ENCODE peak calls at places on chromosomes 2 and 18, in seven cellular contexts. R is lower leg skin, A is Calu3, W is upper lobe of right lung, K is OCI-LY7, X is cardiac fibroblast, D is pancreas. B is an unnamed sample.

GRCh38 chr2:235745597-235745996 is 251.8 kb downstream of the AGAP1 start:
- DNase-seq in R (no peak), A (no peak), W (no peak), K (no peak), X (peak), D (no peak), B (no peak)

GRCh38 chr18:2848145-2848878 is 1.5 kb downstream of the EMILIN2 start:
- DNase-seq in R (no peak), A (no peak), W (no peak), K (no peak), X (peak), D (no peak), B (no peak)

GRCh38 chr2:68452168-68452890 is 14.8 kb downstream of the FBXO48 start:
- DNase-seq in R (no peak), A (no peak), W (no peak), K (no peak), X (no peak), D (no peak), B (no peak)

GRCh38 chr2:26126091-26126490 is 46.8 kb upstream of the GAREM2 start:
- DNase-seq in R (no peak), A (no peak), W (no peak), K (no peak), X (no peak), D (no peak), B (no peak)

GRCh38 chr2:98454073-98454472 is 9.4 kb downstream of the INPP4A start:
- DNase-seq in R (no peak), A (no peak), W (no peak), K (no peak), X (no peak), D (no peak), B (no peak)

GRCh38 chr18:79523221-79523737 is 127.5 kb downstream of the NFATC1 start:
- DNase-seq in R (no peak), A (no peak), W (peak), K (peak), X (no peak), D (no peak), B (no peak)

GRCh38 chr18:75127143-75128021 is 81.6 kb downstream of the PTGR3 start:
- DNase-seq in R (peak), A (peak), W (peak), K (no peak), X (no peak), D (no peak), B (no peak)

GRCh38 chr2:24837996-24838513 is 44.8 kb downstream of the CENPO start:
- DNase-seq in R (no peak), A (no peak), W (no peak), K (no peak), X (no peak), D (no peak), B (no peak)

GRCh38 chr2:178163395-178163794 is 30.9 kb upstream of the OSBPL6 start:
- DNase-seq in R (no peak), A (no peak), W (no peak), K (no peak), X (peak), D (no peak), B (no peak)

GRCh38 chr18:21996261-21996892 is 173.0 kb upstream of the GATA6 start:
- DNase-seq in R (peak), A (no peak), W (no peak), K (no peak), X (peak), D (peak), B (no peak)

GRCh38 chr2:160932960-160933359 is 227.3 kb upstream of the TANK start:
- DNase-seq in R (no peak), A (no peak), W (no peak), K (no peak), X (peak), D (no peak), B (no peak)

GRCh38 chr2:18345848-18346247 is 214.6 kb downstream of the RDH14 start:
- DNase-seq in R (no peak), A (peak), W (peak), K (no peak), X (peak), D (no peak), B (no peak)

GRCh38 chr2:109031481-109032228 is 42.6 kb upstream of the EDAR start:
- DNase-seq in R (peak), A (peak), W (peak), K (peak), X (peak), D (peak), B (peak)

GRCh38 chr2:101400048-101400447 is 12.7 kb upstream of the CREG2 start:
- DNase-seq in R (no peak), A (peak), W (no peak), K (no peak), X (no peak), D (no peak), B (no peak)

GRCh38 chr2:218006741-218007140 is 3.9 kb upstream of the TNS1 start:
- DNase-seq in R (no peak), A (no peak), W (no peak), K (no peak), X (no peak), D (no peak), B (no peak)

GRCh38 chr2:235925250-235925919 is 242.8 kb downstream of the GBX2 start:
- DNase-seq in R (peak), A (no peak), W (no peak), K (no peak), X (no peak), D (no peak), B (no peak)

GRCh38 chr2:8849322-8849721 is 11.9 kb upstream of the KIDINS220 start:
- DNase-seq in R (no peak), A (no peak), W (no peak), K (no peak), X (peak), D (no peak), B (no peak)

GRCh38 chr2:7375901-7376300 is 458.7 kb downstream of the RNF144A start:
- DNase-seq in R (no peak), A (no peak), W (no peak), K (no peak), X (no peak), D (no peak), B (no peak)

GRCh38 chr2:7378642-7379041 is 461.4 kb downstream of the RNF144A start:
- DNase-seq in R (no peak), A (no peak), W (no peak), K (no peak), X (no peak), D (no peak), B (no peak)

GRCh38 chr2:7373156-7373555 is 455.9 kb downstream of the RNF144A start:
- DNase-seq in R (no peak), A (no peak), W (no peak), K (no peak), X (no peak), D (peak), B (no peak)

GRCh38 chr2:7379799-7380198 is 462.6 kb downstream of the RNF144A start:
- DNase-seq in R (no peak), A (no peak), W (no peak), K (no peak), X (no peak), D (peak), B (no peak)

GRCh38 chr2:7377861-7378569 is 460.8 kb downstream of the RNF144A start:
- DNase-seq in R (no peak), A (peak), W (peak), K (no peak), X (no peak), D (peak), B (no peak)
- TF ChIP-seq CTCF in R (no peak), A (no peak), W (no peak), K (no peak), X (no peak), D (no peak), B (peak)

DNA sequence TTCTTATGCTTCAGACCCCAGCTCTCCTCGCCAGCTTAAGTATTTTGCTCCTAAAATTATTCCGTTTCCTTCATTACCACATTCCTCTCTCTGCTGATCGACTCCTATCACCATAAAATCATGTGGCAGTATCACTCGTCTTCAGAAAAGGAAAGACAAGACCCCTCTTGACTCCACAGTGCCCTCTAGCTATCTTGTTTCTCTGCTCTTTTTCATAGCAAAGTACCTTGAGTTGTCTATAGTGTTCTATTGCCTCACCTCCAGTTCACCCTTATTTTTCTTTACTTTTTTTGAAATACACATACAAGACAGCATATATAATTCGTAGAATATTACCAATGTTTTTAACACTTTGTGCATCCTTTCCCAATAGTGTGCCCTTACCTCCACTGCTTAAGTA is 273.2 kb upstream of the SIX3 start:
- DNase-seq in R (no peak), A (no peak), W (no peak), K (peak), X (peak), D (no peak), B (no peak)
- TF ChIP-seq CTCF in R (no peak), A (no peak), W (no peak), K (peak), X (peak), D (no peak), B (no peak)

GRCh38 chr18:31428211-31428610 is 19.3 kb upstream of the DSG3 start:
- DNase-seq in R (no peak), A (no peak), W (no peak), K (no peak), X (no peak), D (no peak), B (no peak)

GRCh38 chr18:31420524-31420923 is 27.0 kb upstream of the DSG3 start:
- DNase-seq in R (no peak), A (no peak), W (no peak), K (no peak), X (no peak), D (no peak), B (no peak)

GRCh38 chr18:31426021-31426420 is 21.5 kb upstream of the DSG3 start:
- DNase-seq in R (no peak), A (no peak), W (no peak), K (no peak), X (no peak), D (no peak), B (no peak)

GRCh38 chr18:31427010-31427409 is 20.5 kb upstream of the DSG3 start:
- DNase-seq in R (no peak), A (no peak), W (no peak), K (no peak), X (no peak), D (no peak), B (no peak)

DNA sequence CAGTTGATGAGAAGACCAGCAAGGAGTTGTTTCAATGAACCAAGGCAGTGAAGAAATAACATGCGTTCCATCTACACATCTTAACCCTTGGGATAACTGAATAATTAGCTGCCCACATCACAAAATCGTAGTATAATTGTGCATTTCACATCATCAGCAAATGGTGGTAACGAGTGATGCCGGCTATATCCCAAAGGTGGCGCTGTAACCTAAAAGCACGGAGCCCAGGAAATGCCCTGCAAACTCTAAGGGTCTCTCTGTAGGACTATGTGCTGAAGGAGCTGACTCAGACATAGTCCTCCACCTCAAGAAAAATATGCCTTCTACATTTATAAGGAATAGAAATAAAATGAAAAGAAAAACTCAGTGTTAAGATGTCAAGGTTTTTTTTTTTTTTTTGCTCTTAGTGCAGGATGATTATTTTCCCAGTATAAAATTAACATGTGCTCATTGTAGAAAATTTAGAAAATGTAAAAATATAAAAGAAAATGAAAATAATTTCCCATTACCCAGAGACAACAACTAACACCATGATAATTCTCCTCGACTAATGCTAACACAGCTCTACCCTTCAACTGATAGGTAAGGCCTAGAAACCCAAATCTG is 23.1 kb upstream of the DSG3 start:
- DNase-seq in R (no peak), A (peak), W (no peak), K (peak), X (peak), D (no peak), B (peak)
- TF ChIP-seq CTCF in R (no peak), A (peak), W (peak), K (peak), X (peak), D (no peak), B (peak)

GRCh38 chr18:70319185-70319584 is 30.3 kb downstream of the SOCS6 start:
- DNase-seq in R (no peak), A (no peak), W (no peak), K (no peak), X (no peak), D (no peak), B (no peak)

GRCh38 chr18:70310560-70311320 is 21.9 kb downstream of the SOCS6 start:
- DNase-seq in R (no peak), A (no peak), W (no peak), K (no peak), X (no peak), D (no peak), B (no peak)

GRCh38 chr18:70313640-70314039 is 24.8 kb downstream of the SOCS6 start:
- DNase-seq in R (no peak), A (no peak), W (no peak), K (no peak), X (no peak), D (no peak), B (no peak)

GRCh38 chr18:70308555-70309294 is 19.9 kb downstream of the SOCS6 start:
- DNase-seq in R (no peak), A (no peak), W (no peak), K (no peak), X (no peak), D (no peak), B (no peak)

DNA sequence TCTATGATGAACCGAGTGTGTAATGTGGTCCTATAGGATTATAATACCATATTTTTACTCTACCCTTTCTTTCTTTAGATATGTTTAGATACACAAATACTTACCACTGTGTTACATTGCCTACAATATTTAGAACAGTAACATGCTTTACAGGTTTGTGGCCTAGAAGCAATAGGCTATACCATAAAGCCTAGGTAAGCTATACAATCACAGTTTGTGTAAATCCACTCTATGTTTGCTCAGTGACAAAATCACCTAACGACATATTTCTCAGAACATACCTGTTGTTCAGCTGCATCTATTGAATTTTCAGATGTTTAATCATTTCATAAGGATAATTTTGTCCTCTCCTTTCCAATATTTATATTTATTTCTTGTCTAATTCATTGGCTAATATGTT is 25.5 kb downstream of the SOCS6 start:
- DNase-seq in R (no peak), A (no peak), W (no peak), K (no peak), X (no peak), D (no peak), B (no peak)
- TF ChIP-seq CTCF in R (no peak), A (no peak), W (no peak), K (no peak), X (no peak), D (no peak), B (no peak)

GRCh38 chr2:85718885-85719487 is 24.8 kb downstream of the GNLY start:
- DNase-seq in R (peak), A (no peak), W (no peak), K (no peak), X (no peak), D (no peak), B (no peak)

GRCh38 chr2:85719609-85720240 is 25.6 kb downstream of the GNLY start:
- DNase-seq in R (peak), A (no peak), W (no peak), K (no peak), X (no peak), D (no peak), B (no peak)

GRCh38 chr2:85717308-85718005 is 23.3 kb downstream of the GNLY start:
- DNase-seq in R (peak), A (no peak), W (no peak), K (no peak), X (no peak), D (no peak), B (no peak)

GRCh38 chr2:85716346-85716880 is 22.3 kb downstream of the GNLY start:
- DNase-seq in R (peak), A (no peak), W (no peak), K (no peak), X (no peak), D (no peak), B (no peak)

DNA sequence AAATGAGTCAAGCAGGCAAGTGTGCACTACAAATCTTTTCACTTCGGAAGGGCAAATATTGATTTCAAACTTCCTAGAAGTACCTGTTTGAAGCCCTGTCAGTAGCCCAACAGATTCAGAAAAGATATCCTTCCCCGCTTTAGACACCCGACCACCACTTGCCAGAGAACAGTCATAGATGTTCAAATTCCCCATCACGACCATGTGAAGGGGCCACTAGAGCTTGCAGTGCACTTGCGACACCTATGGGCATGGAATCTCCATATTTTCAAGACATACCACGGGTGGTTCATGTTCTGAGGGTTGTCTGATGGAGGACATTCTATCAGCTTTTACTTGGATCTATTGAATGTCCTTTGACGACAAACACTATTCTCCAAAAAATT is 23.8 kb downstream of the GNLY start:
- DNase-seq in R (no peak), A (no peak), W (no peak), K (no peak), X (no peak), D (no peak), B (no peak)
- TF ChIP-seq CTCF in R (no peak), A (no peak), W (peak), K (peak), X (no peak), D (no peak), B (no peak)

GRCh38 chr2:135422898-135423297 is 108.1 kb downstream of the ZRANB3 start:
- DNase-seq in R (no peak), A (no peak), W (no peak), K (no peak), X (no peak), D (no peak), B (no peak)

DNA sequence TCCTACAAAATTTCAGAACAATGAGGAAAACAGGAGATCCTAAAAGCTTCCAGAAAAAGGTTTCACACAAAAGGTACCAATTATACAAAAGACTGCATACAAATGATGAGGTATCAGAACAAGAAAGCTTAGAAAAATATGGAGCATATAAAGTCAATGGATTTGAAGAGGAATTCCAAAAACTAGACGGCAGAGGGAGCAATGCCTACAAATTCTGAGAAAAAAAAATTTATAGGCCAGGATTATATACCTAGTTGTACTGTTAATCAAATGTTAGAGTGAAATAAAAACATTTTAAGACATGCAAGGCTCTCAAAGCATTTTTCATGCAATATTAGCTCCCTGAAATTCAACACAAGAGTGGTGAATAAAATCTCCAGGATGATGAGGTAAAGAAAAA is 106.2 kb downstream of the ZRANB3 start:
- DNase-seq in R (no peak), A (no peak), W (no peak), K (no peak), X (no peak), D (no peak), B (no peak)
- TF ChIP-seq CTCF in R (no peak), A (no peak), W (no peak), K (peak), X (no peak), D (no peak), B (no peak)

GRCh38 chr18:58045265-58046086 is 1.4 kb downstream of the NEDD4L start:
- DNase-seq in R (peak), A (peak), W (peak), K (no peak), X (peak), D (peak), B (peak)
- TF ChIP-seq CTCF in R (no peak), A (no peak), W (no peak), K (no peak), X (no peak), D (no peak), B (no peak)

DNA sequence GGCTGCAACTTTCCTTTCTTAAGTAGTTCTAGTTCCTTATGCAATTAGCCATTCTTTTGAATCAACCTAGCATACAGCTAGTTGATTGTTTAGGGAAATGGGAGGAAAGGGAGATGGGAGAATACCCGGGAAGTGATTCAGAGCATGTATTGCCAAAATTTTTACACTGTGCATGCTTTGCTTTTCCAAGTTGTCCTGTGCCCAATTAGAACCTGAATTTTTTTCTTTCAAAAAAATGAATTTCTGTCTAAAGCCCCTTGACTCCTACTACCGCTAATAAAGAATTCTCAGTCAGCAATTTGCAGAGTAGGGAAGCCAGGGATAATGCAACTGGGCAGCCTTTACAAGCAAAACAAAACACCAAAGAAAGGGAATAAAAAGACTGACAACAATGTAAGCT is 174.5 kb downstream of the ERBB4 start:
- DNase-seq in R (no peak), A (no peak), W (no peak), K (no peak), X (peak), D (no peak), B (no peak)
- TF ChIP-seq CTCF in R (no peak), A (no peak), W (no peak), K (no peak), X (no peak), D (no peak), B (no peak)

DNA sequence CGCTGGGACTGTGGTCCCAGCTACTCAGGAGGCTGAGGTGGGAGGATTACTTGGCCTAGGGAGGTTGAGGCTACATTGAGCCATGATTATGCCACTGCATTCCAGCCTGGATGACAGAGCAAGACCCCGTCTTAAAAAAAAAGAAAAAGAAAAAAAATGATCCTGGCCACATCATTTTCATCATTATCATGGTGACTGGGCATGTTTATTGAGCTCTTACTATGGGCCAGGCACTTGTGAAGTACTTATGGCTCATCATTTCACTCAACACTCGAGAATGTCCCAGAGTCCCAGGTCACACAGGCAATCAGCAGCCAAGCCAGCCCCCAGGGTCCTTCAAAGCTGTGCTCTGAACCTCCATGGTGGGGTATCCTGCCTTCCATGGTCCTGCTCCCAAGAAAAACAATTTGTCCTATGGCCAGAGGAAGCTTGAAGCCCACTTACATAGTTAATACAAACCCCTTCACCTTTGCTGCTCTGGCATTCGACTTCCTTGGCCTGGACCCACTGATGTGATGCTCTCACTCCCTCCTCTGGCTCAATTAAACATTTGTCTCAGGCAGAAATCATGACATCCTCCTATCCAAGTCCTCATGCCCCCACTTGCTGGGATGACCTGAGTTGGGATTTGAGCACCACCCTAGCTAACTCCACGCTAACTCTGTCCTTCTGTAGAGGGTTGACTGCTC is 3.8 kb upstream of the CNNM4 start:
- DNase-seq in R (no peak), A (no peak), W (no peak), K (no peak), X (no peak), D (no peak), B (no peak)
- TF ChIP-seq CTCF in R (no peak), A (no peak), W (no peak), K (peak), X (no peak), D (no peak), B (no peak)

B was measured in neural crest cell.